ENCODE peak calls at places on chromosomes 7 and 10, in eight cellular contexts. A, Z, D, F, S, P, B and G are unnamed samples.
A peak's percentile ranks its signal among the peaks of the same experiment; 100 is the strongest.

GRCh38 chr10:128070161-128070560 is 56.1 kb downstream of the MKI67 start:
- DNase-seq in A (no peak), Z (peak; percentile 29), D (no peak), F (no peak), S (no peak), P (no peak), B (no peak), G (no peak)

GRCh38 chr7:51033722-51034530 is 251.2 kb upstream of the GRB10 start:
- DNase-seq in A (no peak), Z (no peak), D (no peak), F (no peak), S (no peak), P (no peak), B (peak; percentile 40), G (no peak)

GRCh38 chr7:66047426-66047825 is 28.2 kb upstream of the ASL start:
- DNase-seq in A (no peak), Z (no peak), D (no peak), F (peak; percentile 96), S (no peak), P (peak; percentile 77), B (peak; percentile 92), G (no peak)

GRCh38 chr10:58820862-58821559 is 308.3 kb downstream of the BICC1 start:
- DNase-seq in A (no peak), Z (no peak), D (no peak), F (peak; percentile 72), S (no peak), P (peak; percentile 25), B (peak; percentile 65), G (no peak)

GRCh38 chr7:158432369-158433270 is 155.0 kb downstream of the PTPRN2 start:
- DNase-seq in A (peak; percentile 86), Z (peak; percentile 76), D (no peak), F (no peak), S (no peak), P (peak; percentile 96), B (peak; percentile 49), G (peak; percentile 96)

GRCh38 chr7:129843365-129843898 is 109.3 kb downstream of the UBE2H start:
- DNase-seq in A (no peak), Z (no peak), D (no peak), F (no peak), S (no peak), P (no peak), B (no peak), G (no peak)

GRCh38 chr7:18529213-18529612 is 33.7 kb downstream of the HDAC9 start:
- DNase-seq in A (no peak), Z (no peak), D (no peak), F (no peak), S (no peak), P (no peak), B (no peak), G (no peak)

GRCh38 chr10:61941202-61941651 is 39.7 kb downstream of the ARID5B start:
- DNase-seq in A (no peak), Z (no peak), D (no peak), F (no peak), S (no peak), P (no peak), B (no peak), G (no peak)

GRCh38 chr7:82017334-82017943 is 247.6 kb upstream of the HGF start:
- DNase-seq in A (no peak), Z (no peak), D (no peak), F (peak; percentile 22), S (no peak), P (peak; percentile 47), B (peak; percentile 68), G (peak; percentile 17)

GRCh38 chr10:50545846-50546245 is 77.9 kb downstream of the SGMS1 start:
- DNase-seq in A (no peak), Z (no peak), D (no peak), F (peak; percentile 23), S (no peak), P (no peak), B (peak; percentile 40), G (peak; percentile 81)

GRCh38 chr10:52226448-52226847 is 87.6 kb upstream of the DKK1 start:
- DNase-seq in A (no peak), Z (no peak), D (no peak), F (peak; percentile 46), S (no peak), P (no peak), B (peak; percentile 35), G (no peak)

GRCh38 chr7:31465285-31465684 is 48.6 kb upstream of the ITPRID1 start:
- DNase-seq in A (peak; percentile 2), Z (no peak), D (no peak), F (no peak), S (no peak), P (no peak), B (no peak), G (no peak)

GRCh38 chr10:47078393-47079163 is 167.3 kb downstream of the PTPN20 start:
- DNase-seq in A (no peak), Z (no peak), D (no peak), F (no peak), S (no peak), P (no peak), B (no peak), G (no peak)

GRCh38 chr7:101767544-101767943 is 49.9 kb upstream of the CUX1 start:
- DNase-seq in A (no peak), Z (no peak), D (peak; percentile 20), F (no peak), S (no peak), P (no peak), B (no peak), G (no peak)

GRCh38 chr10:1408656-1409358 is 328.5 kb downstream of the ADARB2 start:
- DNase-seq in A (no peak), Z (no peak), D (no peak), F (no peak), S (no peak), P (no peak), B (no peak), G (no peak)

GRCh38 chr7:127119517-127119916 is 133.2 kb downstream of the GRM8 start:
- DNase-seq in A (no peak), Z (no peak), D (no peak), F (no peak), S (no peak), P (no peak), B (no peak), G (no peak)

GRCh38 chr7:157792954-157793353 is 456.1 kb downstream of the DNAJB6 start:
- DNase-seq in A (no peak), Z (no peak), D (peak; percentile 26), F (no peak), S (peak; percentile 6), P (no peak), B (no peak), G (no peak)

GRCh38 chr10:96700477-96701099 is 19.7 kb downstream of the PIK3AP1 start:
- DNase-seq in A (peak; percentile 16), Z (no peak), D (no peak), F (no peak), S (peak; percentile 52), P (no peak), B (no peak), G (no peak)

GRCh38 chr10:96706331-96706853 is 13.9 kb downstream of the PIK3AP1 start:
- DNase-seq in A (no peak), Z (no peak), D (no peak), F (no peak), S (no peak), P (no peak), B (no peak), G (no peak)

GRCh38 chr10:96701265-96701664 is 19.0 kb downstream of the PIK3AP1 start:
- DNase-seq in A (no peak), Z (no peak), D (no peak), F (no peak), S (no peak), P (no peak), B (no peak), G (no peak)

GRCh38 chr10:96705134-96705533 is 15.2 kb downstream of the PIK3AP1 start:
- DNase-seq in A (peak; percentile 12), Z (no peak), D (no peak), F (no peak), S (no peak), P (no peak), B (no peak), G (no peak)

DNA sequence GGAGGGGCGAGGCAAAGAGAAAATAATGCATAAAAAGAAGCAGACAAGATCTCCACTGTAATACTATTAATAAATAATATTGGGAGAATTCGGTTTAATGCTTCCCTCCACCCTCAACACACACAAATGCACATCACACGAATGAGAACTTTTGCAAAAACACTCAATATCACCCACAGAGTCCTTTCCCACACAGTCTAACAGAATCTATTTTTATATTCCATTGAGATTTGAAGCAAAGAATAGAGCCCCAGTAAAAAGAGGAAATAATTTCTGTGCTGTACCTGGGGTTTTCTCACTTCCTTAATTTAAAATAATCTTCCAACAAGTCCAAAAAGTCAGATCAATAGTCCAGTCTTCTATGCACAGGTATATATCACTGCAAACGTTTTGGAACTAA is 17.0 kb downstream of the PIK3AP1 start:
- DNase-seq in A (no peak), Z (no peak), D (no peak), F (no peak), S (no peak), P (no peak), B (no peak), G (no peak)
- H3K4me1 ChIP-seq in A (no peaks in the 10 kb centered on the region), Z (no peaks in the 10 kb centered on the region), D (peaks cover 8% of the 10 kb centered on the region), F (no peaks in the 10 kb centered on the region), S (no peaks in the 10 kb centered on the region), P (no peaks in the 10 kb centered on the region), B (no peaks in the 10 kb centered on the region), G (peaks cover 4% of the 10 kb centered on the region)

GRCh38 chr10:42454313-42454712 is 184.1 kb downstream of the ZNF33B start:
- DNase-seq in A (no peak), Z (no peak), D (peak; percentile 43), F (no peak), S (no peak), P (no peak), B (no peak), G (no peak)
- H3K9me3 ChIP-seq in A (peaks cover 6% of the 10 kb centered on the region), Z (no peaks in the 10 kb centered on the region), D (no peaks in the 10 kb centered on the region), F (peaks cover 7% of the 10 kb centered on the region), S (no peaks in the 10 kb centered on the region), P (no peaks in the 10 kb centered on the region), B (no peaks in the 10 kb centered on the region), G (no peaks in the 10 kb centered on the region)

DNA sequence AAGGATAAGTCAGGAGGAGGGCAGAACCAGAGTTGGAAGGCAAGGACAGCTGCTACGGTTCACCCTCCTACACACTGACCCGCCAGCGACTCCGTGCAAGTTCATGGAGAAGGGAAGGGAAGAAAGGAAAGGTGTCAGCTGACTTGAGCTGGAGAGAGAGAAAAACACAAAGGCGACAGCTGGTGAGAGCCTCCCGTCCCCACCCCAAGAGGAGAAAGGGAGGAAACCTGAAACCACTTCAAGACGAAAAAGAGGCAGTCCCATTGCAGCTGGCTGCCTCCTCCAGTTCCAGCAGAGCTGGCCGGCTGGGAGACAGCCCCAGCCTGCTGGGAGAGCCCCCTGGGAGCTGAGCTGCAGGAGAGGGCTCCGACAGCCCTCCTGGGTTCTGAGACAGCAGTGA is 75.2 kb downstream of the PARD3 start:
- DNase-seq in A (peak; percentile 49), Z (peak; percentile 68), D (no peak), F (peak; percentile 91), S (peak; percentile 73), P (no peak), B (peak; percentile 95), G (peak; percentile 47)
- H3K4me3 ChIP-seq in A (no peak overlapping the region), Z (peak overlapping the region; percentile 5), D (no peak overlapping the region), F (peak overlapping the region; percentile 39), S (no peak overlapping the region), P (no peak overlapping the region), B (peak overlapping the region; percentile 6), G (no peak overlapping the region)

DNA sequence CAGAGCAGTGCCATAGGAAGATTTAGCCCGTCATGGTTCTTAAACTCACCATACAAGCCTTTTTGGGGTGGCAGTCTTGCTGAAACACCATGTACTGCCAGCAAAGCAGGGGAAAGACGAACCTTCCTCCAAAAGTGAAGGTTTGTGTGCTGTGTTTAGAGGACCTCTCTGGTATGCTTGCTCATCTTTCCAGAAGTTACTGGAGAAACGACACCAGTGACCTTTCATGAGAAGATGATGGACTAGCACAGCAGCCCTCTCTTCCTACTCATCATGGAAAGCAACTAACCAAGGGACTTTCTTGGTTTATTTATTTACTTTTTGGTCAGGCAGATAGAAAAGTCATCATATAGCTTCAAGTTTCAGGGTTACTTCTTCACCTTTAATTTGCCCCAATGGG is 247.4 kb downstream of the PTEN start:
- DNase-seq in A (no peak), Z (no peak), D (no peak), F (no peak), S (no peak), P (no peak), B (no peak), G (no peak)
- H3K4me1 ChIP-seq in A (no peaks in the 10 kb centered on the region), Z (peaks cover 3% of the 10 kb centered on the region), D (no peaks in the 10 kb centered on the region), F (peaks cover 10% of the 10 kb centered on the region), S (peaks cover 1% of the 10 kb centered on the region), P (peaks cover 18% of the 10 kb centered on the region), B (no peaks in the 10 kb centered on the region), G (no peaks in the 10 kb centered on the region)